ENCODE peak calls at places on chromosome 20, in five cellular contexts. P is AG04450; I is fibroblast of lung; S is effector CD8-positive, alpha-beta T cell; Y is nucleus accumbens. Z is an unnamed sample.

GRCh38 chr20:6533828-6534388 is 233.6 kb upstream of the BMP2 start:
- DNase-seq in P (peak), I (peak), Y (no peak), S (no peak), Z (no peak)

GRCh38 chr20:4449977-4450715 is 271.6 kb upstream of the PRND start:
- DNase-seq in S (no peak), Y (no peak), P (no peak), I (peak), Z (no peak)

GRCh38 chr20:49890651-49891361 is 24.5 kb downstream of the SPATA2 start:
- DNase-seq in I (no peak), Y (peak), S (no peak), P (no peak), Z (no peak)

GRCh38 chr20:24850206-24850605 is 98.9 kb upstream of the CST7 start:
- DNase-seq in I (no peak), P (no peak), S (no peak), Y (no peak), Z (no peak)

GRCh38 chr20:63182425-63182824 is 33.5 kb downstream of the YTHDF1 start:
- DNase-seq in P (no peak), S (no peak), Y (no peak), I (no peak), Z (no peak)

GRCh38 chr20:8912731-8913130 is 156.2 kb upstream of the PLCB4 start:
- DNase-seq in S (no peak), I (no peak), P (no peak), Y (no peak), Z (no peak)

GRCh38 chr20:1940581-1940980 is 45.4 kb downstream of the SIRPA start:
- DNase-seq in P (no peak), I (no peak), Y (no peak), S (no peak), Z (no peak)

GRCh38 chr20:50358959-50359358 is 151.2 kb upstream of the PTPN1 start:
- DNase-seq in S (no peak), P (no peak), Y (no peak), I (no peak), Z (no peak)

GRCh38 chr20:3783516-3784225 is 2.4 kb upstream of the SPEF1 start:
- DNase-seq in Y (no peak), S (no peak), P (no peak), I (no peak), Z (no peak)

GRCh38 chr20:23143986-23144695 is 58.0 kb upstream of the CD93 start:
- DNase-seq in I (no peak), Y (no peak), P (no peak), S (no peak), Z (no peak)

GRCh38 chr20:4043801-4044200 is 28.4 kb upstream of the RNF24 start:
- DNase-seq in P (no peak), Y (no peak), I (no peak), S (no peak), Z (no peak)

GRCh38 chr20:58007947-58008346 is 220.5 kb downstream of the ANKRD60 start:
- DNase-seq in P (no peak), S (no peak), I (no peak), Y (no peak), Z (no peak)

GRCh38 chr20:11178946-11179654 is 505.3 kb upstream of the JAG1 start:
- DNase-seq in I (peak), S (no peak), P (peak), Y (no peak), Z (no peak)

GRCh38 chr20:25539742-25540201 is 45.6 kb downstream of the NINL start:
- DNase-seq in P (no peak), I (peak), S (no peak), Y (no peak), Z (no peak)

GRCh38 chr20:32685541-32686529 is 12.1 kb upstream of the C20orf203 start:
- DNase-seq in Y (no peak), P (peak), I (peak), S (no peak), Z (no peak)

GRCh38 chr20:46083531-46084061 is 6.2 kb downstream of the NCOA5 start:
- DNase-seq in Y (no peak), S (no peak), P (no peak), I (no peak), Z (no peak)

GRCh38 chr20:58194176-58194796 is 34.2 kb downstream of the ANKRD60 start:
- DNase-seq in P (no peak), Y (no peak), I (peak), S (no peak), Z (no peak)

GRCh38 chr20:40966103-40966502 is 62.5 kb upstream of the TOP1 start:
- DNase-seq in S (no peak), Y (no peak), P (no peak), I (no peak), Z (no peak)

GRCh38 chr20:51756653-51757052 is 11.5 kb downstream of the ATP9A start:
- DNase-seq in Y (no peak), S (no peak), P (no peak), I (no peak), Z (no peak)

GRCh38 chr20:3092611-3093379 is 8.3 kb upstream of the AVP start:
- DNase-seq in Y (no peak), P (no peak), I (peak), S (peak), Z (peak)

GRCh38 chr20:35479798-35480197 is 24.4 kb downstream of the CEP250 start:
- DNase-seq in I (no peak), P (no peak), Y (no peak), S (no peak), Z (no peak)

GRCh38 chr20:1881240-1881835 is 13.9 kb upstream of the SIRPA start:
- DNase-seq in Y (no peak), P (no peak), S (no peak), I (no peak), Z (no peak)

GRCh38 chr20:13995086-13995665 is at the start of gene MACROD2:
- DNase-seq in Y (peak), I (peak), P (no peak), S (no peak), Z (no peak)

GRCh38 chr20:45229264-45230056 is 8.3 kb downstream of the SEMG2 start:
- DNase-seq in I (no peak), S (no peak), Y (no peak), P (no peak), Z (no peak)

GRCh38 chr20:53080969-53081871 is 109.1 kb downstream of the TSHZ2 start:
- DNase-seq in I (peak), S (no peak), P (no peak), Y (no peak), Z (no peak)

GRCh38 chr20:25310921-25311728 is 63.2 kb downstream of the PYGB start:
- DNase-seq in Y (no peak), P (peak), S (no peak), I (peak), Z (no peak)

GRCh38 chr20:25339608-25340007 is 51.0 kb downstream of the ABHD12 start:
- DNase-seq in P (no peak), S (no peak), I (no peak), Y (no peak), Z (no peak)

GRCh38 chr20:8043687-8044278 is 24.2 kb upstream of the TMX4 start:
- DNase-seq in Y (no peak), P (no peak), S (no peak), I (peak), Z (no peak)

GRCh38 chr20:13261460-13262301 is 40.6 kb downstream of the ISM1 start:
- DNase-seq in Y (no peak), P (peak), I (peak), S (peak), Z (peak)